ENCODE peak calls at places on chromosomes 1 and 21, in nine cellular contexts. One of them, this sample, is unnamed.

GRCh38 chr1:172351347-172351746 is 69.1 kb upstream of the C1orf105 start:
- DNase-seq in GF-D8: no peak
- DNase-seq in uterus: no peak
- DNase-seq in neural progenitor cell: no peak
- DNase-seq in NCI-H1417: no peak
- DNase-seq in mucosa of gallbladder: no peak
- DNase-seq in activated T-cell treated with anti-CD3 and anti-CD28 coated beads for 24 hours: no peak
- DNase-seq in progenitor cell of endocrine pancreas: no peak
- DNase-seq in stimulated activated CD4-positive, alpha-beta T cell treated with anti-CD3 and anti-CD28 coated beads, Interleukin-1b, Interleukin-23, amount 100 ng/mL, for 1 hour: no peak
- DNase-seq in this sample: no peak

GRCh38 chr1:167454929-167455785 is 63.2 kb downstream of the CD247 start:
- DNase-seq in GF-D8: no peak
- DNase-seq in activated T-cell treated with anti-CD3 and anti-CD28 coated beads for 24 hours: peak
- DNase-seq in neural progenitor cell: peak
- DNase-seq in stimulated activated CD4-positive, alpha-beta T cell treated with anti-CD3 and anti-CD28 coated beads, Interleukin-1b, Interleukin-23, amount 100 ng/mL, for 1 hour: peak
- DNase-seq in NCI-H1417: peak
- DNase-seq in progenitor cell of endocrine pancreas: peak
- DNase-seq in mucosa of gallbladder: peak
- DNase-seq in uterus: peak
- DNase-seq in this sample: no peak

GRCh38 chr1:10888791-10889627 is 92.6 kb upstream of the CASZ1 start:
- DNase-seq in activated T-cell treated with anti-CD3 and anti-CD28 coated beads for 24 hours: no peak
- DNase-seq in mucosa of gallbladder: no peak
- DNase-seq in neural progenitor cell: peak
- DNase-seq in GF-D8: no peak
- DNase-seq in stimulated activated CD4-positive, alpha-beta T cell treated with anti-CD3 and anti-CD28 coated beads, Interleukin-1b, Interleukin-23, amount 100 ng/mL, for 1 hour: no peak
- DNase-seq in NCI-H1417: no peak
- DNase-seq in progenitor cell of endocrine pancreas: peak
- DNase-seq in uterus: no peak
- DNase-seq in this sample: no peak

GRCh38 chr1:211627259-211627658 is 48.2 kb downstream of the NEK2 start:
- DNase-seq in progenitor cell of endocrine pancreas: no peak
- DNase-seq in neural progenitor cell: no peak
- DNase-seq in activated T-cell treated with anti-CD3 and anti-CD28 coated beads for 24 hours: no peak
- DNase-seq in mucosa of gallbladder: no peak
- DNase-seq in NCI-H1417: no peak
- DNase-seq in stimulated activated CD4-positive, alpha-beta T cell treated with anti-CD3 and anti-CD28 coated beads, Interleukin-1b, Interleukin-23, amount 100 ng/mL, for 1 hour: no peak
- DNase-seq in uterus: no peak
- DNase-seq in GF-D8: no peak
- DNase-seq in this sample: no peak

GRCh38 chr1:169511339-169512028 is 25.7 kb upstream of the SLC19A2 start:
- DNase-seq in neural progenitor cell: no peak
- DNase-seq in mucosa of gallbladder: no peak
- DNase-seq in activated T-cell treated with anti-CD3 and anti-CD28 coated beads for 24 hours: no peak
- DNase-seq in stimulated activated CD4-positive, alpha-beta T cell treated with anti-CD3 and anti-CD28 coated beads, Interleukin-1b, Interleukin-23, amount 100 ng/mL, for 1 hour: no peak
- DNase-seq in uterus: peak
- DNase-seq in progenitor cell of endocrine pancreas: no peak
- DNase-seq in NCI-H1417: no peak
- DNase-seq in GF-D8: no peak
- DNase-seq in this sample: peak

GRCh38 chr1:90340604-90341003 is 345.7 kb downstream of the ZNF326 start:
- DNase-seq in activated T-cell treated with anti-CD3 and anti-CD28 coated beads for 24 hours: no peak
- DNase-seq in uterus: no peak
- DNase-seq in neural progenitor cell: no peak
- DNase-seq in NCI-H1417: no peak
- DNase-seq in mucosa of gallbladder: no peak
- DNase-seq in progenitor cell of endocrine pancreas: no peak
- DNase-seq in stimulated activated CD4-positive, alpha-beta T cell treated with anti-CD3 and anti-CD28 coated beads, Interleukin-1b, Interleukin-23, amount 100 ng/mL, for 1 hour: no peak
- DNase-seq in GF-D8: peak
- DNase-seq in this sample: no peak

GRCh38 chr21:43911935-43912487 is 47.0 kb downstream of the AGPAT3 start:
- DNase-seq in progenitor cell of endocrine pancreas: no peak
- DNase-seq in activated T-cell treated with anti-CD3 and anti-CD28 coated beads for 24 hours: no peak
- DNase-seq in uterus: no peak
- DNase-seq in neural progenitor cell: no peak
- DNase-seq in mucosa of gallbladder: no peak
- DNase-seq in GF-D8: no peak
- DNase-seq in stimulated activated CD4-positive, alpha-beta T cell treated with anti-CD3 and anti-CD28 coated beads, Interleukin-1b, Interleukin-23, amount 100 ng/mL, for 1 hour: no peak
- DNase-seq in NCI-H1417: no peak
- DNase-seq in this sample: no peak

GRCh38 chr1:23548704-23549143 is 10.6 kb downstream of the ID3 start:
- DNase-seq in activated T-cell treated with anti-CD3 and anti-CD28 coated beads for 24 hours: no peak
- DNase-seq in GF-D8: no peak
- DNase-seq in neural progenitor cell: no peak
- DNase-seq in uterus: no peak
- DNase-seq in mucosa of gallbladder: no peak
- DNase-seq in stimulated activated CD4-positive, alpha-beta T cell treated with anti-CD3 and anti-CD28 coated beads, Interleukin-1b, Interleukin-23, amount 100 ng/mL, for 1 hour: no peak
- DNase-seq in NCI-H1417: peak
- DNase-seq in progenitor cell of endocrine pancreas: no peak
- DNase-seq in this sample: no peak

GRCh38 chr1:36834586-36834985 is 199.7 kb downstream of the GRIK3 start:
- DNase-seq in GF-D8: no peak
- DNase-seq in activated T-cell treated with anti-CD3 and anti-CD28 coated beads for 24 hours: no peak
- DNase-seq in neural progenitor cell: no peak
- DNase-seq in progenitor cell of endocrine pancreas: no peak
- DNase-seq in uterus: no peak
- DNase-seq in NCI-H1417: no peak
- DNase-seq in stimulated activated CD4-positive, alpha-beta T cell treated with anti-CD3 and anti-CD28 coated beads, Interleukin-1b, Interleukin-23, amount 100 ng/mL, for 1 hour: no peak
- DNase-seq in mucosa of gallbladder: no peak
- DNase-seq in this sample: no peak

GRCh38 chr1:165367375-165367993 is 11.0 kb upstream of the LMX1A start:
- DNase-seq in mucosa of gallbladder: peak
- DNase-seq in progenitor cell of endocrine pancreas: peak
- DNase-seq in NCI-H1417: peak
- DNase-seq in neural progenitor cell: peak
- DNase-seq in stimulated activated CD4-positive, alpha-beta T cell treated with anti-CD3 and anti-CD28 coated beads, Interleukin-1b, Interleukin-23, amount 100 ng/mL, for 1 hour: peak
- DNase-seq in uterus: peak
- DNase-seq in activated T-cell treated with anti-CD3 and anti-CD28 coated beads for 24 hours: peak
- DNase-seq in GF-D8: no peak
- DNase-seq in this sample: peak

GRCh38 chr1:39788758-39789570 is at the start of gene BMP8B:
- DNase-seq in mucosa of gallbladder: peak
- DNase-seq in NCI-H1417: peak
- DNase-seq in stimulated activated CD4-positive, alpha-beta T cell treated with anti-CD3 and anti-CD28 coated beads, Interleukin-1b, Interleukin-23, amount 100 ng/mL, for 1 hour: no peak
- DNase-seq in progenitor cell of endocrine pancreas: peak
- DNase-seq in GF-D8: no peak
- DNase-seq in activated T-cell treated with anti-CD3 and anti-CD28 coated beads for 24 hours: peak
- DNase-seq in uterus: no peak
- DNase-seq in neural progenitor cell: peak
- DNase-seq in this sample: no peak

GRCh38 chr1:33957854-33958253 is 94.0 kb downstream of the HMGB4 start:
- DNase-seq in stimulated activated CD4-positive, alpha-beta T cell treated with anti-CD3 and anti-CD28 coated beads, Interleukin-1b, Interleukin-23, amount 100 ng/mL, for 1 hour: no peak
- DNase-seq in GF-D8: no peak
- DNase-seq in mucosa of gallbladder: no peak
- DNase-seq in progenitor cell of endocrine pancreas: no peak
- DNase-seq in uterus: no peak
- DNase-seq in NCI-H1417: no peak
- DNase-seq in activated T-cell treated with anti-CD3 and anti-CD28 coated beads for 24 hours: no peak
- DNase-seq in neural progenitor cell: no peak
- DNase-seq in this sample: no peak

GRCh38 chr1:6599141-6599975 is 3.3 kb downstream of the KLHL21 start:
- DNase-seq in NCI-H1417: no peak
- DNase-seq in progenitor cell of endocrine pancreas: no peak
- DNase-seq in neural progenitor cell: no peak
- DNase-seq in mucosa of gallbladder: no peak
- DNase-seq in stimulated activated CD4-positive, alpha-beta T cell treated with anti-CD3 and anti-CD28 coated beads, Interleukin-1b, Interleukin-23, amount 100 ng/mL, for 1 hour: peak
- DNase-seq in uterus: no peak
- DNase-seq in activated T-cell treated with anti-CD3 and anti-CD28 coated beads for 24 hours: peak
- DNase-seq in GF-D8: peak
- DNase-seq in this sample: no peak

GRCh38 chr1:203870256-203870655 is 8.9 kb downstream of the SNRPE start:
- DNase-seq in mucosa of gallbladder: no peak
- DNase-seq in progenitor cell of endocrine pancreas: no peak
- DNase-seq in neural progenitor cell: no peak
- DNase-seq in activated T-cell treated with anti-CD3 and anti-CD28 coated beads for 24 hours: no peak
- DNase-seq in uterus: no peak
- DNase-seq in stimulated activated CD4-positive, alpha-beta T cell treated with anti-CD3 and anti-CD28 coated beads, Interleukin-1b, Interleukin-23, amount 100 ng/mL, for 1 hour: no peak
- DNase-seq in NCI-H1417: no peak
- DNase-seq in GF-D8: no peak
- DNase-seq in this sample: no peak

GRCh38 chr1:63892632-63893395 is 119.0 kb downstream of the ROR1 start:
- DNase-seq in GF-D8: peak
- DNase-seq in mucosa of gallbladder: no peak
- DNase-seq in progenitor cell of endocrine pancreas: no peak
- DNase-seq in uterus: no peak
- DNase-seq in activated T-cell treated with anti-CD3 and anti-CD28 coated beads for 24 hours: no peak
- DNase-seq in neural progenitor cell: peak
- DNase-seq in NCI-H1417: peak
- DNase-seq in stimulated activated CD4-positive, alpha-beta T cell treated with anti-CD3 and anti-CD28 coated beads, Interleukin-1b, Interleukin-23, amount 100 ng/mL, for 1 hour: no peak
- DNase-seq in this sample: peak

GRCh38 chr1:5611431-5611830 is 380.8 kb downstream of the NPHP4 start:
- DNase-seq in neural progenitor cell: no peak
- DNase-seq in mucosa of gallbladder: no peak
- DNase-seq in uterus: no peak
- DNase-seq in progenitor cell of endocrine pancreas: no peak
- DNase-seq in GF-D8: no peak
- DNase-seq in NCI-H1417: no peak
- DNase-seq in activated T-cell treated with anti-CD3 and anti-CD28 coated beads for 24 hours: no peak
- DNase-seq in stimulated activated CD4-positive, alpha-beta T cell treated with anti-CD3 and anti-CD28 coated beads, Interleukin-1b, Interleukin-23, amount 100 ng/mL, for 1 hour: no peak
- DNase-seq in this sample: no peak

GRCh38 chr1:91346824-91347223 is 57.8 kb downstream of the HFM1 start:
- DNase-seq in NCI-H1417: no peak
- DNase-seq in GF-D8: no peak
- DNase-seq in activated T-cell treated with anti-CD3 and anti-CD28 coated beads for 24 hours: no peak
- DNase-seq in stimulated activated CD4-positive, alpha-beta T cell treated with anti-CD3 and anti-CD28 coated beads, Interleukin-1b, Interleukin-23, amount 100 ng/mL, for 1 hour: no peak
- DNase-seq in progenitor cell of endocrine pancreas: no peak
- DNase-seq in uterus: no peak
- DNase-seq in neural progenitor cell: no peak
- DNase-seq in mucosa of gallbladder: no peak
- DNase-seq in this sample: no peak

GRCh38 chr1:41345434-41346075 is 15.7 kb upstream of the FOXO6 start:
- DNase-seq in stimulated activated CD4-positive, alpha-beta T cell treated with anti-CD3 and anti-CD28 coated beads, Interleukin-1b, Interleukin-23, amount 100 ng/mL, for 1 hour: no peak
- DNase-seq in mucosa of gallbladder: no peak
- DNase-seq in neural progenitor cell: no peak
- DNase-seq in activated T-cell treated with anti-CD3 and anti-CD28 coated beads for 24 hours: no peak
- DNase-seq in GF-D8: no peak
- DNase-seq in uterus: peak
- DNase-seq in NCI-H1417: no peak
- DNase-seq in progenitor cell of endocrine pancreas: no peak
- DNase-seq in this sample: no peak

GRCh38 chr1:203464226-203464625 is 11.4 kb upstream of the PRELP start:
- DNase-seq in progenitor cell of endocrine pancreas: no peak
- DNase-seq in neural progenitor cell: no peak
- DNase-seq in uterus: peak
- DNase-seq in mucosa of gallbladder: no peak
- DNase-seq in activated T-cell treated with anti-CD3 and anti-CD28 coated beads for 24 hours: no peak
- DNase-seq in GF-D8: no peak
- DNase-seq in NCI-H1417: peak
- DNase-seq in stimulated activated CD4-positive, alpha-beta T cell treated with anti-CD3 and anti-CD28 coated beads, Interleukin-1b, Interleukin-23, amount 100 ng/mL, for 1 hour: no peak
- DNase-seq in this sample: no peak

GRCh38 chr1:41819069-41819468 is 99.7 kb downstream of the HIVEP3 start:
- DNase-seq in neural progenitor cell: no peak
- DNase-seq in activated T-cell treated with anti-CD3 and anti-CD28 coated beads for 24 hours: no peak
- DNase-seq in progenitor cell of endocrine pancreas: no peak
- DNase-seq in GF-D8: no peak
- DNase-seq in stimulated activated CD4-positive, alpha-beta T cell treated with anti-CD3 and anti-CD28 coated beads, Interleukin-1b, Interleukin-23, amount 100 ng/mL, for 1 hour: no peak
- DNase-seq in uterus: no peak
- DNase-seq in NCI-H1417: no peak
- DNase-seq in mucosa of gallbladder: no peak
- DNase-seq in this sample: no peak

GRCh38 chr1:44213222-44214112 is at the start of gene DMAP1:
- DNase-seq in neural progenitor cell: peak
- DNase-seq in mucosa of gallbladder: peak
- DNase-seq in stimulated activated CD4-positive, alpha-beta T cell treated with anti-CD3 and anti-CD28 coated beads, Interleukin-1b, Interleukin-23, amount 100 ng/mL, for 1 hour: peak
- DNase-seq in uterus: peak
- DNase-seq in progenitor cell of endocrine pancreas: peak
- DNase-seq in GF-D8: peak
- DNase-seq in activated T-cell treated with anti-CD3 and anti-CD28 coated beads for 24 hours: peak
- DNase-seq in NCI-H1417: peak
- DNase-seq in this sample: peak

GRCh38 chr21:14864211-14865021 is 200.4 kb downstream of the NRIP1 start:
- DNase-seq in progenitor cell of endocrine pancreas: peak
- DNase-seq in neural progenitor cell: peak
- DNase-seq in activated T-cell treated with anti-CD3 and anti-CD28 coated beads for 24 hours: peak
- DNase-seq in stimulated activated CD4-positive, alpha-beta T cell treated with anti-CD3 and anti-CD28 coated beads, Interleukin-1b, Interleukin-23, amount 100 ng/mL, for 1 hour: no peak
- DNase-seq in mucosa of gallbladder: peak
- DNase-seq in GF-D8: no peak
- DNase-seq in uterus: peak
- DNase-seq in NCI-H1417: no peak
- DNase-seq in this sample: peak

GRCh38 chr21:43273708-43274021 is 104.9 kb downstream of the CRYAA start:
- DNase-seq in stimulated activated CD4-positive, alpha-beta T cell treated with anti-CD3 and anti-CD28 coated beads, Interleukin-1b, Interleukin-23, amount 100 ng/mL, for 1 hour: no peak
- DNase-seq in GF-D8: no peak
- DNase-seq in NCI-H1417: no peak
- DNase-seq in uterus: no peak
- DNase-seq in activated T-cell treated with anti-CD3 and anti-CD28 coated beads for 24 hours: no peak
- DNase-seq in neural progenitor cell: no peak
- DNase-seq in mucosa of gallbladder: no peak
- DNase-seq in progenitor cell of endocrine pancreas: no peak
- DNase-seq in this sample: no peak

GRCh38 chr1:67367370-67368345 is 60.0 kb downstream of the IL12RB2 start:
- DNase-seq in GF-D8: no peak
- DNase-seq in NCI-H1417: peak
- DNase-seq in stimulated activated CD4-positive, alpha-beta T cell treated with anti-CD3 and anti-CD28 coated beads, Interleukin-1b, Interleukin-23, amount 100 ng/mL, for 1 hour: no peak
- DNase-seq in activated T-cell treated with anti-CD3 and anti-CD28 coated beads for 24 hours: no peak
- DNase-seq in uterus: peak
- DNase-seq in progenitor cell of endocrine pancreas: no peak
- DNase-seq in neural progenitor cell: no peak
- DNase-seq in mucosa of gallbladder: peak
- DNase-seq in this sample: no peak

GRCh38 chr21:45001134-45002095 is 61.6 kb downstream of the SLX9 start:
- DNase-seq in GF-D8: no peak
- DNase-seq in progenitor cell of endocrine pancreas: no peak
- DNase-seq in activated T-cell treated with anti-CD3 and anti-CD28 coated beads for 24 hours: no peak
- DNase-seq in uterus: no peak
- DNase-seq in mucosa of gallbladder: peak
- DNase-seq in stimulated activated CD4-positive, alpha-beta T cell treated with anti-CD3 and anti-CD28 coated beads, Interleukin-1b, Interleukin-23, amount 100 ng/mL, for 1 hour: no peak
- DNase-seq in neural progenitor cell: no peak
- DNase-seq in NCI-H1417: no peak
- DNase-seq in this sample: peak

GRCh38 chr1:181676269-181676668 is 193.0 kb downstream of the CACNA1E start:
- DNase-seq in uterus: no peak
- DNase-seq in mucosa of gallbladder: peak
- DNase-seq in NCI-H1417: peak
- DNase-seq in neural progenitor cell: peak
- DNase-seq in progenitor cell of endocrine pancreas: no peak
- DNase-seq in stimulated activated CD4-positive, alpha-beta T cell treated with anti-CD3 and anti-CD28 coated beads, Interleukin-1b, Interleukin-23, amount 100 ng/mL, for 1 hour: no peak
- DNase-seq in activated T-cell treated with anti-CD3 and anti-CD28 coated beads for 24 hours: no peak
- DNase-seq in GF-D8: no peak
- DNase-seq in this sample: no peak

GRCh38 chr1:241847796-241848668 is at the start of gene EXO1:
- DNase-seq in neural progenitor cell: peak
- DNase-seq in NCI-H1417: peak
- DNase-seq in mucosa of gallbladder: peak
- DNase-seq in progenitor cell of endocrine pancreas: peak
- DNase-seq in GF-D8: peak
- DNase-seq in stimulated activated CD4-positive, alpha-beta T cell treated with anti-CD3 and anti-CD28 coated beads, Interleukin-1b, Interleukin-23, amount 100 ng/mL, for 1 hour: peak
- DNase-seq in activated T-cell treated with anti-CD3 and anti-CD28 coated beads for 24 hours: peak
- DNase-seq in uterus: peak
- DNase-seq in this sample: peak